ENCODE peak calls at places on chromosomes 4 and X, in five cellular contexts. M is fibroblast of the aortic adventitia, Z is left ventricle myocardium inferior, Q is caudate nucleus, F is epithelial cell of prostate. L is an unnamed sample.

GRCh38 chr4:5963611-5964010 is 54.6 kb downstream of the C4orf50 start:
- DNase-seq in M (no peak), Z (no peak), Q (no peak), F (no peak), L (no peak)

GRCh38 chrX:13208281-13208935 is 111.4 kb downstream of the ATXN3L start:
- DNase-seq in M (no peak), Z (no peak), Q (no peak), F (no peak), L (no peak)

GRCh38 chr4:125704726-125705125 is 390.0 kb downstream of the FAT4 start:
- DNase-seq in M (peak), Z (no peak), Q (no peak), F (no peak), L (no peak)

GRCh38 chrX:112961981-112962380 is 121.3 kb upstream of the AMOT start:
- DNase-seq in M (no peak), Z (no peak), Q (no peak), F (no peak), L (no peak)

GRCh38 chr4:177375971-177376370 is 66.3 kb downstream of the AGA start:
- DNase-seq in M (no peak), Z (no peak), Q (no peak), F (no peak), L (no peak)

GRCh38 chr4:41177016-41177415 is 37.3 kb downstream of the APBB2 start:
- DNase-seq in M (peak), Z (no peak), Q (no peak), F (no peak), L (no peak)

GRCh38 chrX:39445336-39445735 is 644.1 kb downstream of the MID1IP1 start:
- DNase-seq in M (no peak), Z (no peak), Q (no peak), F (no peak), L (no peak)

GRCh38 chrX:49810233-49810632 is 18.9 kb upstream of the PAGE4 start:
- DNase-seq in M (no peak), Z (no peak), Q (no peak), F (no peak), L (no peak)

GRCh38 chrX:23390979-23391378 is 56.3 kb downstream of the PTCHD1 start:
- DNase-seq in M (no peak), Z (no peak), Q (no peak), F (no peak), L (no peak)

GRCh38 chrX:71282514-71283408 is 674 bp upstream of the NONO start:
- DNase-seq in M (no peak), Z (no peak), Q (no peak), F (no peak), L (no peak)

GRCh38 chr4:44583393-44583792 is 68.0 kb downstream of the YIPF7 start:
- DNase-seq in M (no peak), Z (no peak), Q (no peak), F (no peak), L (no peak)

GRCh38 chr4:142718981-142719380 is 127.1 kb downstream of the INPP4B start:
- DNase-seq in M (no peak), Z (no peak), Q (no peak), F (no peak), L (no peak)

GRCh38 chr4:77196866-77197265 is 39.9 kb downstream of the CCNG2 start:
- DNase-seq in M (no peak), Z (no peak), Q (no peak), F (no peak), L (no peak)

GRCh38 chr4:139015948-139016451 is 419 bp downstream of the NOCT start:
- DNase-seq in M (peak), Z (peak), Q (peak), F (no peak), L (peak)

GRCh38 chrX:39688576-39689373 is 409.0 kb downstream of the BCOR start:
- DNase-seq in M (peak), Z (peak), Q (peak), F (no peak), L (peak)

GRCh38 chr4:73868206-73869129 is 725 bp upstream of the CXCL1 start:
- DNase-seq in M (peak), Z (no peak), Q (no peak), F (no peak), L (no peak)

GRCh38 chr4:7403001-7403400 is 31.7 kb downstream of the PSAPL1 start:
- DNase-seq in M (peak), Z (peak), Q (no peak), F (peak), L (no peak)

GRCh38 chrX:136162827-136163427 is 15.6 kb downstream of the FHL1 start:
- DNase-seq in M (peak), Z (peak), Q (peak), F (no peak), L (no peak)

GRCh38 chrX:120560405-120560841 is 339 bp downstream of the CUL4B start:
- DNase-seq in M (peak), Z (peak), Q (no peak), F (no peak), L (no peak)

GRCh38 chr4:156101571-156101970 is 147.9 kb upstream of the CTSO start:
- DNase-seq in M (peak), Z (no peak), Q (no peak), F (no peak), L (no peak)

L was measured in frontal cortex.